ENCODE peak calls at places on chromosomes 5 and 9, in five cellular contexts. One of them, this sample, is unnamed.

GRCh38 chr9:14441976-14442651 is 128.2 kb upstream of the NFIB start:
- DNase-seq in tibial nerve: no peak
- DNase-seq in ovary: no peak
- DNase-seq in body of pancreas: no peak
- DNase-seq in IMR-90: peak
- DNase-seq in this sample: no peak

GRCh38 chr5:34771076-34771475 is 67.9 kb upstream of the TTC23L start:
- DNase-seq in ovary: no peak
- DNase-seq in IMR-90: no peak
- DNase-seq in tibial nerve: no peak
- DNase-seq in body of pancreas: no peak
- DNase-seq in this sample: no peak

GRCh38 chr9:4866239-4866969 is 73.7 kb downstream of the RCL1 start:
- DNase-seq in ovary: no peak
- DNase-seq in body of pancreas: no peak
- DNase-seq in IMR-90: peak
- DNase-seq in tibial nerve: no peak
- DNase-seq in this sample: no peak

GRCh38 chr9:122122903-122123632 is 30.0 kb upstream of the TTLL11 start:
- DNase-seq in IMR-90: peak
- DNase-seq in tibial nerve: peak
- DNase-seq in ovary: peak
- DNase-seq in body of pancreas: peak
- DNase-seq in this sample: peak

GRCh38 chr9:90898229-90898628 is 96.6 kb downstream of the SYK start:
- DNase-seq in IMR-90: peak
- DNase-seq in tibial nerve: no peak
- DNase-seq in ovary: no peak
- DNase-seq in body of pancreas: no peak
- DNase-seq in this sample: no peak

GRCh38 chr5:71932131-71932635 is 175.1 kb upstream of the MAP1B start:
- DNase-seq in body of pancreas: peak
- DNase-seq in tibial nerve: no peak
- DNase-seq in IMR-90: peak
- DNase-seq in ovary: no peak
- DNase-seq in this sample: no peak

GRCh38 chr5:1800470-1801060 is 642 bp upstream of the NDUFS6 start:
- DNase-seq in IMR-90: no peak
- DNase-seq in tibial nerve: no peak
- DNase-seq in body of pancreas: no peak
- DNase-seq in ovary: no peak
- DNase-seq in this sample: no peak

GRCh38 chr9:976805-977360 is 428 bp downstream of the DMRT3 start:
- DNase-seq in body of pancreas: no peak
- DNase-seq in IMR-90: no peak
- DNase-seq in ovary: no peak
- DNase-seq in tibial nerve: no peak
- DNase-seq in this sample: peak

GRCh38 chr5:147628054-147628895 is 118.4 kb upstream of the DPYSL3 start:
- DNase-seq in IMR-90: peak
- DNase-seq in ovary: peak
- DNase-seq in tibial nerve: peak
- DNase-seq in body of pancreas: peak
- DNase-seq in this sample: peak

GRCh38 chr9:27791311-27791710 is 218.0 kb upstream of the C9orf72 start:
- DNase-seq in body of pancreas: no peak
- DNase-seq in ovary: no peak
- DNase-seq in tibial nerve: no peak
- DNase-seq in IMR-90: no peak
- DNase-seq in this sample: no peak

GRCh38 chr9:114653556-114654159 is 3.9 kb downstream of the TEX53 start:
- DNase-seq in tibial nerve: peak
- DNase-seq in ovary: peak
- DNase-seq in body of pancreas: peak
- DNase-seq in IMR-90: peak
- DNase-seq in this sample: peak

GRCh38 chr9:135221576-135221950 is 134.1 kb downstream of the OLFM1 start:
- DNase-seq in ovary: no peak
- DNase-seq in IMR-90: no peak
- DNase-seq in tibial nerve: no peak
- DNase-seq in body of pancreas: no peak
- DNase-seq in this sample: no peak

GRCh38 chr9:107078061-107078460 is 205.0 kb upstream of the RAD23B start:
- DNase-seq in body of pancreas: no peak
- DNase-seq in ovary: no peak
- DNase-seq in IMR-90: no peak
- DNase-seq in tibial nerve: no peak
- DNase-seq in this sample: no peak

GRCh38 chr5:96254980-96255681 is 177.9 kb downstream of the PCSK1 start:
- DNase-seq in ovary: no peak
- DNase-seq in body of pancreas: peak
- DNase-seq in IMR-90: peak
- DNase-seq in tibial nerve: no peak
- DNase-seq in this sample: no peak

GRCh38 chr5:116674881-116675627 is 100.4 kb upstream of the SEMA6A start:
- DNase-seq in IMR-90: no peak
- DNase-seq in tibial nerve: no peak
- DNase-seq in ovary: no peak
- DNase-seq in body of pancreas: no peak
- DNase-seq in this sample: no peak

GRCh38 chr9:962023-962422 is 14.4 kb upstream of the DMRT3 start:
- DNase-seq in body of pancreas: no peak
- DNase-seq in tibial nerve: no peak
- DNase-seq in ovary: no peak
- DNase-seq in IMR-90: peak
- DNase-seq in this sample: no peak

GRCh38 chr5:52498607-52499006 is 289.1 kb upstream of the ITGA1 start:
- DNase-seq in tibial nerve: no peak
- DNase-seq in body of pancreas: no peak
- DNase-seq in ovary: no peak
- DNase-seq in IMR-90: no peak
- DNase-seq in this sample: no peak

GRCh38 chr5:136006164-136006563 is 22.6 kb upstream of the TGFBI start:
- DNase-seq in tibial nerve: no peak
- DNase-seq in ovary: no peak
- DNase-seq in IMR-90: peak
- DNase-seq in body of pancreas: no peak
- DNase-seq in this sample: no peak

GRCh38 chr9:85200726-85201402 is 531.3 kb downstream of the NTRK2 start:
- DNase-seq in tibial nerve: no peak
- DNase-seq in body of pancreas: peak
- DNase-seq in ovary: no peak
- DNase-seq in IMR-90: no peak
- DNase-seq in this sample: no peak

GRCh38 chr5:107228237-107228636 is 442.5 kb downstream of the EFNA5 start:
- DNase-seq in body of pancreas: no peak
- DNase-seq in IMR-90: no peak
- DNase-seq in tibial nerve: no peak
- DNase-seq in ovary: no peak
- DNase-seq in this sample: no peak

GRCh38 chr5:8517461-8517860 is 648.5 kb downstream of the MTRR start:
- DNase-seq in ovary: no peak
- DNase-seq in IMR-90: peak
- DNase-seq in body of pancreas: no peak
- DNase-seq in tibial nerve: no peak
- DNase-seq in this sample: no peak

GRCh38 chr5:178205749-178206047 is 1.4 kb downstream of the HNRNPAB start:
- DNase-seq in ovary: no peak
- DNase-seq in IMR-90: no peak
- DNase-seq in body of pancreas: no peak
- DNase-seq in tibial nerve: no peak
- DNase-seq in this sample: no peak

GRCh38 chr5:31408814-31409213 is 123.1 kb downstream of the DROSHA start:
- DNase-seq in body of pancreas: no peak
- DNase-seq in IMR-90: peak
- DNase-seq in tibial nerve: no peak
- DNase-seq in ovary: no peak
- DNase-seq in this sample: no peak

GRCh38 chr5:174951151-174951780 is 226.9 kb downstream of the MSX2 start:
- DNase-seq in body of pancreas: peak
- DNase-seq in tibial nerve: peak
- DNase-seq in ovary: no peak
- DNase-seq in IMR-90: peak
- DNase-seq in this sample: no peak

GRCh38 chr5:154368041-154368800 is 77.6 kb upstream of the SAP30L start:
- DNase-seq in body of pancreas: peak
- DNase-seq in ovary: peak
- DNase-seq in tibial nerve: peak
- DNase-seq in IMR-90: peak
- DNase-seq in this sample: no peak

GRCh38 chr9:123615381-123615780 is 259.4 kb downstream of the CRB2 start:
- DNase-seq in body of pancreas: no peak
- DNase-seq in ovary: no peak
- DNase-seq in IMR-90: no peak
- DNase-seq in tibial nerve: no peak
- DNase-seq in this sample: no peak

GRCh38 chr5:38556599-38557308 is at the start of gene LIFR:
- DNase-seq in body of pancreas: peak
- DNase-seq in IMR-90: peak
- DNase-seq in ovary: peak
- DNase-seq in tibial nerve: peak
- DNase-seq in this sample: peak

GRCh38 chr5:53890490-53890889 is 330.1 kb downstream of the NDUFS4 start:
- DNase-seq in IMR-90: no peak
- DNase-seq in tibial nerve: no peak
- DNase-seq in body of pancreas: no peak
- DNase-seq in ovary: no peak
- DNase-seq in this sample: no peak

GRCh38 chr5:164119806-164120440 is 614.5 kb downstream of the MAT2B start:
- DNase-seq in body of pancreas: no peak
- DNase-seq in ovary: no peak
- DNase-seq in tibial nerve: no peak
- DNase-seq in IMR-90: peak
- DNase-seq in this sample: no peak
- TF ChIP-seq POLR2A in body of pancreas: no peak
- TF ChIP-seq POLR2A in ovary: no peak
- TF ChIP-seq POLR2A in tibial nerve: no peak
- TF ChIP-seq POLR2A in IMR-90: no peak
- TF ChIP-seq POLR2A in this sample: no peak

GRCh38 chr9:31013371-31013770 is 1371.1 kb upstream of the ACO1 start:
- DNase-seq in body of pancreas: no peak
- DNase-seq in tibial nerve: no peak
- DNase-seq in IMR-90: no peak
- DNase-seq in ovary: no peak
- DNase-seq in this sample: no peak
- TF ChIP-seq POLR2A in body of pancreas: no peak
- TF ChIP-seq POLR2A in tibial nerve: no peak
- TF ChIP-seq POLR2A in IMR-90: no peak
- TF ChIP-seq POLR2A in ovary: no peak
- TF ChIP-seq POLR2A in this sample: no peak

DNA sequence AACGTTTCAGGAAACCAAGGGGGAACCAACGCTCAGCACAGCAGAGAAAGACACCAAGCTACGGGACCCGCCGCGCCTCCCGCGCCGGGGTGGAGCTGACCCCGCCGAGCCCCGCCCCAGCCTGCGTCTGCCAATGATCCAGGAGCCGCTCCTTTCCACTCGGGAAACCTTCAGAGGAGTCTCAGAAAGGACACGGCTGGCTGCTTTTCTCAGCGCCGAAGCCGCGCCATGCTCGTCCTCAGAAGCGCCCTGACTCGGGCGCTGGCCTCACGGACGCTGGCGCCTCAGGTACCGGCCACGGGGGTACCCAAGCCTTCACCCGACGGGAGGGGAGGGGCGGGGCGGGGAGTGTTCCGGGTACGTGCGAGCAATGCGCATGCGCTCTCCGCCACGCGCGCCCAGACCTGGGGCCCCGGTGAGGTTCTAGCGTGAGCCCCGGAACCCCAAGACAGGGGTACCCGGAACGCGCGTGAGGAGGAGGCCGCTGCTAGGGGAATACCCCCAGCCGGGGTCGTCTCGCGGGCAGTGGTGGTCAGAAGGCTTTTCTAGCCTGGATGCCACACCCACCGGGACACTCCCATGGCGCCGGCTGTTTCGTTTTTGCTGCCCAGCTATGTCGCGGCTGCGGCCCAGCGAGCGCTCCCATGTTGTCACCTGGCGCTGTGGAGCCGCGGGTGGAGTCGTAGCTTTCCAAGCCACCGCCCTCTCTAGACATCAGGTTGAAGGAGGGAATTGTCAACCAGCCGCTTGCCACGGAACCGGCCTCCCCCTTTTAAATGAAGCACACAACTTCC is at the start of gene NIPSNAP3A:
- DNase-seq in ovary: peak
- DNase-seq in IMR-90: peak
- DNase-seq in tibial nerve: peak
- DNase-seq in body of pancreas: peak
- DNase-seq in this sample: peak
- TF ChIP-seq POLR2A in ovary: peak
- TF ChIP-seq POLR2A in IMR-90: peak
- TF ChIP-seq POLR2A in tibial nerve: peak
- TF ChIP-seq POLR2A in body of pancreas: peak
- TF ChIP-seq POLR2A in this sample: peak

GRCh38 chr5:176415240-176416122 is 858 bp downstream of the CLTB start:
- DNase-seq in body of pancreas: peak
- DNase-seq in IMR-90: peak
- DNase-seq in tibial nerve: no peak
- DNase-seq in ovary: peak
- DNase-seq in this sample: peak

GRCh38 chr5:176418251-176418650 is 1.9 kb upstream of the CLTB start:
- DNase-seq in ovary: no peak
- DNase-seq in tibial nerve: no peak
- DNase-seq in body of pancreas: no peak
- DNase-seq in IMR-90: no peak
- DNase-seq in this sample: no peak

GRCh38 chr5:176416965-176417364 is 626 bp upstream of the CLTB start:
- DNase-seq in IMR-90: no peak
- DNase-seq in ovary: no peak
- DNase-seq in body of pancreas: no peak
- DNase-seq in tibial nerve: no peak
- DNase-seq in this sample: no peak

GRCh38 chr5:176414704-176415103 is 1.6 kb downstream of the CLTB start:
- DNase-seq in ovary: no peak
- DNase-seq in tibial nerve: no peak
- DNase-seq in IMR-90: no peak
- DNase-seq in body of pancreas: no peak
- DNase-seq in this sample: no peak

DNA sequence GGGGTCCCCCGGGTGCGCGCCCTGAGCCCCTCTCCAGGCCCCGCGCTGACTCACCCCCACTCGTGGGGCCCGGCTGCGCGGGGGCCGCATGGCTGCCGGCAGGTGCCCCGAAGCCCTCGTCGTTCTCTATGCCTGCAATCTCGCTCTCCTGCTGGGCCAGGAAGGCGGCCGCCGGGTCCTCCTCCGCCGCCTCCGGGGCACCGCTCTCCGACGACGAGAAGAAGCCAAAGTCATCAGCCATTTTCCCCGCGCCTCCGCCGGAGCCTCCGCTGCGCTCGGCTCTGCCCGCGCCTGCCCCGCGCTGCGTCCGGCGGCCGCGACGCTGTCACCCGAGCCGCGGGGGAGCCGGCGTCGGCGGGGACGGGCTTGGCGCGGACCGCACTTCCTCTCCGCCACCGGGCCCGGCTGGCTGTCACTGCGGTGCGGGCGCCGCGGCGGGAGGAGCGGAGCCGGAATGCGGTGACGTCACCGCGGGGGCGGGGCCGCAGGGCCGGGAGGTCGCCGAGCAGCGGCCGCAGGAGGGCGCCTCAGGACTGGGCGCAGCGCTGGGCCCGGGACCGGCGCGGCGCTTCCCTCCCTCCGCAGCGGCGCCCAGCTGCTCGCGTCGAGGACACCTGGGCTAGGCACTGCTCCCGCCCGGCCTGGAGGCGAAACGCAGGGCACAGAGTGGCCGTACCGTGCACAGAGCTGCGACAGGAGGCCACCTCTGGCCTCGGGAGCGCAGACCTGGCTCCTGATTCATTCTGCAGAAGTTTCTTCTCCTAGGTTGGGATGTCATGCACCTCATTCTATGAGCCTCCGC is at the start of gene CLTB:
- DNase-seq in body of pancreas: peak
- DNase-seq in ovary: peak
- DNase-seq in IMR-90: peak
- DNase-seq in tibial nerve: peak
- DNase-seq in this sample: peak
- TF ChIP-seq POLR2A in body of pancreas: peak
- TF ChIP-seq POLR2A in ovary: peak
- TF ChIP-seq POLR2A in IMR-90: peak
- TF ChIP-seq POLR2A in tibial nerve: peak
- TF ChIP-seq POLR2A in this sample: peak